ENCODE peak calls at places on chromosomes 2 and 18, in seven cellular contexts. K is cardiac fibroblast; T is lung; Z is amniotic epithelial cell; M is stimulated activated CD4-positive, alpha-beta T cell treated with anti-CD3 and anti-CD28 coated beads, Interleukin-12 subunit alpha, Interleukin-12 subunit beta, amount 100 ng/mL, for 4 hours; A is fibroblast of the conjunctiva; R is bronchial epithelial cell. E is an unnamed sample.

GRCh38 chr2:68835636-68836035 is 35.6 kb downstream of the BMP10 start:
- DNase-seq in K (no peak), T (no peak), Z (no peak), M (no peak), A (no peak), R (no peak), E (no peak)

GRCh38 chr2:120741514-120742448 is 6.1 kb downstream of the GLI2 start:
- DNase-seq in K (no peak), T (peak), Z (no peak), M (no peak), A (no peak), R (no peak), E (no peak)

GRCh38 chr18:44897445-44898215 is 216.9 kb downstream of the SETBP1 start:
- DNase-seq in K (no peak), T (no peak), Z (no peak), M (no peak), A (no peak), R (no peak), E (peak)

GRCh38 chr2:67846341-67847070 is 216.3 kb downstream of the C1D start:
- DNase-seq in K (peak), T (peak), Z (peak), M (peak), A (peak), R (peak), E (peak)

GRCh38 chr2:78535395-78535794 is 490.1 kb upstream of the REG3G start:
- DNase-seq in K (no peak), T (no peak), Z (no peak), M (no peak), A (no peak), R (no peak), E (no peak)

GRCh38 chr2:191319181-191319580 is 74.0 kb downstream of the MYO1B start:
- DNase-seq in K (peak), T (no peak), Z (peak), M (no peak), A (no peak), R (peak), E (no peak)

GRCh38 chr2:120791961-120792295 is 56.3 kb downstream of the GLI2 start:
- DNase-seq in K (no peak), T (no peak), Z (no peak), M (no peak), A (no peak), R (peak), E (no peak)

GRCh38 chr18:10739152-10739551 is 213.3 kb downstream of the NAPG start:
- DNase-seq in K (peak), T (no peak), Z (peak), M (no peak), A (peak), R (peak), E (peak)

GRCh38 chr2:8303322-8303832 is 378.5 kb upstream of the ID2 start:
- DNase-seq in K (no peak), T (peak), Z (no peak), M (peak), A (no peak), R (no peak), E (no peak)

GRCh38 chr2:45191096-45191863 is 182.0 kb upstream of the SIX2 start:
- DNase-seq in K (peak), T (no peak), Z (no peak), M (no peak), A (no peak), R (no peak), E (no peak)

GRCh38 chr18:55780591-55781071 is 192.6 kb upstream of the TCF4 start:
- DNase-seq in K (peak), T (no peak), Z (peak), M (no peak), A (no peak), R (peak), E (peak)

GRCh38 chr2:24749069-24749691 is 44.0 kb downstream of the PTRHD1 start:
- DNase-seq in K (no peak), T (no peak), Z (peak), M (no peak), A (no peak), R (no peak), E (no peak)

GRCh38 chr2:24365051-24365450 is 4.7 kb upstream of the ITSN2 start:
- DNase-seq in K (peak), T (peak), Z (no peak), M (no peak), A (peak), R (peak), E (no peak)

GRCh38 chr2:185202416-185202815 is 536.2 kb upstream of the FSIP2 start:
- DNase-seq in K (no peak), T (no peak), Z (no peak), M (no peak), A (no peak), R (no peak), E (no peak)

GRCh38 chr18:34867520-34867919 is 157.4 kb downstream of the DTNA start:
- DNase-seq in K (peak), T (no peak), Z (no peak), M (no peak), A (no peak), R (no peak), E (peak)

GRCh38 chr2:222120933-222121332 is 177.9 kb downstream of the PAX3 start:
- DNase-seq in K (no peak), T (no peak), Z (no peak), M (no peak), A (no peak), R (no peak), E (no peak)

GRCh38 chr2:145623136-145623535 is 1103.2 kb upstream of the ZEB2 start:
- DNase-seq in K (peak), T (no peak), Z (peak), M (no peak), A (no peak), R (peak), E (no peak)

GRCh38 chr2:42906557-42907380 is 114.4 kb upstream of the HAAO start:
- DNase-seq in K (peak), T (no peak), Z (no peak), M (no peak), A (peak), R (no peak), E (peak)

GRCh38 chr18:76686737-76687231 is 135.6 kb upstream of the ZNF236 start:
- DNase-seq in K (peak), T (peak), Z (peak), M (no peak), A (peak), R (peak), E (peak)

GRCh38 chr2:212912445-212913103 is 238.8 kb downstream of the IKZF2 start:
- DNase-seq in K (peak), T (no peak), Z (peak), M (no peak), A (peak), R (peak), E (no peak)

E was measured in NCI-H2081.